ENCODE peak calls at places on chromosome 6, in five cellular contexts. G is A549, C is GM12878, J is K562, I is HepG2. H is an unnamed sample.

GRCh38 chr6:112305795-112306194 is 41.3 kb upstream of the RFPL4B start:
- DNase-seq in G (no peak), C (no peak), J (no peak), I (no peak), H (no peak)

GRCh38 chr6:135030056-135030473 is 24.6 kb downstream of the HBS1L start:
- DNase-seq in G (no peak), C (peak), J (no peak), I (no peak), H (no peak)

GRCh38 chr6:123321020-123321419 is 315.7 kb downstream of the TRDN start:
- DNase-seq in G (no peak), C (no peak), J (no peak), I (no peak), H (no peak)

GRCh38 chr6:134550604-134551003 is 232.7 kb upstream of the SGK1 start:
- DNase-seq in G (peak), C (no peak), J (no peak), I (no peak), H (no peak)

GRCh38 chr6:105087571-105088211 is 92.1 kb downstream of the POPDC3 start:
- DNase-seq in G (peak), C (peak), J (peak), I (peak), H (no peak)

GRCh38 chr6:45697605-45698004 is 318.1 kb downstream of the CLIC5 start:
- DNase-seq in G (no peak), C (no peak), J (no peak), I (no peak), H (no peak)

GRCh38 chr6:52534966-52535390 is 41.9 kb downstream of the TRAM2 start:
- DNase-seq in G (no peak), C (peak), J (no peak), I (no peak), H (no peak)

GRCh38 chr6:134720353-134721094 is 229.4 kb downstream of the ALDH8A1 start:
- DNase-seq in G (no peak), C (no peak), J (no peak), I (no peak), H (no peak)

GRCh38 chr6:71194730-71195129 is 93.9 kb upstream of the OGFRL1 start:
- DNase-seq in G (peak), C (no peak), J (no peak), I (no peak), H (no peak)

GRCh38 chr6:68229566-68229965 is 405.5 kb upstream of the ADGRB3 start:
- DNase-seq in G (no peak), C (no peak), J (no peak), I (no peak), H (no peak)

GRCh38 chr6:140623498-140623897 is 1249.0 kb upstream of the CITED2 start:
- DNase-seq in G (no peak), C (no peak), J (no peak), I (no peak), H (no peak)

GRCh38 chr6:113651120-113651519 is 206.0 kb upstream of the MARCKS start:
- DNase-seq in G (no peak), C (no peak), J (no peak), I (no peak), H (no peak)

GRCh38 chr6:97136644-97137358 is 146.2 kb downstream of the MMS22L start:
- DNase-seq in G (no peak), C (peak), J (no peak), I (no peak), H (no peak)

GRCh38 chr6:166635146-166635545 is 8.1 kb upstream of the RPS6KA2 start:
- DNase-seq in G (no peak), C (no peak), J (no peak), I (no peak), H (no peak)

GRCh38 chr6:123962508-123962907 is 158.8 kb downstream of the NKAIN2 start:
- DNase-seq in G (no peak), C (no peak), J (no peak), I (peak), H (no peak)

GRCh38 chr6:111588366-111588765 is 17.3 kb downstream of the TRAF3IP2 start:
- DNase-seq in G (no peak), C (no peak), J (no peak), I (no peak), H (no peak)

GRCh38 chr6:16486661-16487060 is 248.3 kb downstream of the GMPR start:
- DNase-seq in G (no peak), C (no peak), J (no peak), I (no peak), H (no peak)

GRCh38 chr6:44742828-44743372 is 355.4 kb downstream of the CDC5L start:
- DNase-seq in G (no peak), C (no peak), J (no peak), I (no peak), H (no peak)

GRCh38 chr6:27468334-27468733 is 4.6 kb downstream of the ZNF184 start:
- DNase-seq in G (no peak), C (no peak), J (no peak), I (no peak), H (no peak)

GRCh38 chr6:56387621-56388413 is 140.4 kb upstream of the COL21A1 start:
- DNase-seq in G (no peak), C (no peak), J (no peak), I (peak), H (no peak)

GRCh38 chr6:154942770-154943169 is 52.3 kb upstream of the TIAM2 start:
- DNase-seq in G (no peak), C (no peak), J (no peak), I (no peak), H (no peak)

DNA sequence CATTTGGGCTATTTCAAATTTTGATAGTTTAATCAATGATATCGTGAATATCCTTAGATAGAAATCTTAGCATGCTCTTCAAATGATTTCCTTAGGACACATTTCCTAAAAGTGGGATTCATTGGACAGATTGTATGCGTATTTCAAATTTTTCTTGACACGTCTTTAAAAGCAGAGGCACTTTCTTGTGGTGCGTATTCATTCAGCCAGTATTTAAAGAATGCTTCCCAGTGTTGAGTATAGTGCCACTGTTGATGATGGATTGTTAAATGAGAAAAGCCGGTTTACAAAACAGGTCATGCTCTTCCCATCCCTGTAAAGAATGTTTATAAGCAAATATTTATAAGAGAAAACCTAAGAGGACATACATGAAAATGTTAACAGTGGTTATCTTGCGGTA is 15.1 kb upstream of the NOL7 start:
- DNase-seq in G (no peak), C (no peak), J (no peak), I (no peak), H (no peak)
- TF ChIP-seq KDM1A in G (no peak), C (no peak), J (no peak), I (no peak), H (no peak)

GRCh38 chr6:109322825-109323580 is 59.3 kb downstream of the CD164 start:
- DNase-seq in G (no peak), C (no peak), J (no peak), I (no peak), H (no peak)
- TF ChIP-seq KDM1A in G (no peak), C (no peak), J (no peak), I (no peak), H (no peak)

DNA sequence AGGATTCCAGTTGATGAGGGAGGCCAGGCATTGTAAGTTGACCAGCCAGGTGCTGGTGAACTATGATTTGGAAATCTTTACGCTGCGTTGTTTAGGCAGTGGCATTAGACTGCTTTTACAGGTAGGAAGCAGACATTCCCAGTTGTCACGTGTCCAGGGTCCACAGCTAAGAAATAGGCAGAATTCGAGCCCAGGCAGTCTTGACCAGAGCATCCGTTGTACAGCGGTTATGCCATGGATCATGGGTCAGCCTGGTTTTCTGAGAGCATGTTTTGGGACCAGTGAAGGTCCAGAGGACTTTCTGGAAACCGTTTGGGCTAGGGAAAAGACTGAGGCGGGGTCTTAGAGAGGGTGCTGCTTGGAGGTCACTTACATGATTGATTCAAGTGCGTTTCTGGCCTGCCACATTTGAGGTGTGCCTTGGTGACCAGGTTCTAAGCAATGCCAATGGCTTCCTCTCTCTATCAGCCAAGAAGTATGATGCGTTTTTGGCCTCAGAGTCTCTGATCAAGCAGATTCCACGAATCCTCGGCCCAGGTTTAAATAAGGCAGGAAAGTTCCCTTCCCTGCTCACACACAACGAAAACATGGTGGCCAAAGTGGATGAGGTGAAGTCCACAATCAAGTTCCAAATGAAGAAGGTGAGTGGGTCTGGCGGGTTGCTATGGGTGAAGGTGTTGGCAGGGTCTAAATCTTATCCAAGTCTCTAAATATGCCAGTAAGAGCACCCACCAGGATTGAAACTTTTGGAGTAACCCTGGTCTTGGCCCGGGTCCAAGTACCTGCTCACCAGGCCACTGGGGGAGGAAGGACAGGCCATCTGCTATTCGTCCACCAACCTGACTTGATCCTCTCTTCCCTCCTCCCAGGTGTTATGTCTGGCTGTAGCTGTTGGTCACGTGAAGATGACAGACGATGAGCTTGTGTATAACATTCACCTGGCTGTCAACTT is 1.8 kb downstream of the RPL10A start:
- DNase-seq in G (no peak), C (no peak), J (peak), I (peak), H (no peak)
- TF ChIP-seq KDM1A in G (no peak), C (no peak), J (no peak), I (no peak), H (no peak)

GRCh38 chr6:81896561-81896960 is 144.1 kb upstream of the TENT5A start:
- DNase-seq in G (no peak), C (no peak), J (no peak), I (no peak), H (no peak)

GRCh38 chr6:81894788-81895221 is 142.3 kb upstream of the TENT5A start:
- DNase-seq in G (no peak), C (no peak), J (no peak), I (peak), H (no peak)

GRCh38 chr6:81897793-81898192 is 145.3 kb upstream of the TENT5A start:
- DNase-seq in G (no peak), C (no peak), J (no peak), I (peak), H (no peak)

GRCh38 chr6:81894286-81894685 is 141.8 kb upstream of the TENT5A start:
- DNase-seq in G (no peak), C (no peak), J (no peak), I (no peak), H (no peak)

GRCh38 chr6:81895511-81896185 is 143.2 kb upstream of the TENT5A start:
- DNase-seq in G (no peak), C (no peak), J (no peak), I (peak), H (no peak)
- TF ChIP-seq KDM1A in G (no peak), C (no peak), J (no peak), I (no peak), H (no peak)

GRCh38 chr6:164928366-164929154 is 380.8 kb downstream of the C6orf118 start:
- DNase-seq in G (no peak), C (no peak), J (no peak), I (no peak), H (no peak)

GRCh38 chr6:164928041-164928321 is 381.4 kb downstream of the C6orf118 start:
- DNase-seq in G (no peak), C (no peak), J (no peak), I (no peak), H (no peak)

GRCh38 chr6:164925681-164926530 is 383.5 kb downstream of the C6orf118 start:
- DNase-seq in G (no peak), C (no peak), J (no peak), I (no peak), H (no peak)

GRCh38 chr6:164926686-164927085 is 382.7 kb downstream of the C6orf118 start:
- DNase-seq in G (no peak), C (no peak), J (no peak), I (no peak), H (no peak)

DNA sequence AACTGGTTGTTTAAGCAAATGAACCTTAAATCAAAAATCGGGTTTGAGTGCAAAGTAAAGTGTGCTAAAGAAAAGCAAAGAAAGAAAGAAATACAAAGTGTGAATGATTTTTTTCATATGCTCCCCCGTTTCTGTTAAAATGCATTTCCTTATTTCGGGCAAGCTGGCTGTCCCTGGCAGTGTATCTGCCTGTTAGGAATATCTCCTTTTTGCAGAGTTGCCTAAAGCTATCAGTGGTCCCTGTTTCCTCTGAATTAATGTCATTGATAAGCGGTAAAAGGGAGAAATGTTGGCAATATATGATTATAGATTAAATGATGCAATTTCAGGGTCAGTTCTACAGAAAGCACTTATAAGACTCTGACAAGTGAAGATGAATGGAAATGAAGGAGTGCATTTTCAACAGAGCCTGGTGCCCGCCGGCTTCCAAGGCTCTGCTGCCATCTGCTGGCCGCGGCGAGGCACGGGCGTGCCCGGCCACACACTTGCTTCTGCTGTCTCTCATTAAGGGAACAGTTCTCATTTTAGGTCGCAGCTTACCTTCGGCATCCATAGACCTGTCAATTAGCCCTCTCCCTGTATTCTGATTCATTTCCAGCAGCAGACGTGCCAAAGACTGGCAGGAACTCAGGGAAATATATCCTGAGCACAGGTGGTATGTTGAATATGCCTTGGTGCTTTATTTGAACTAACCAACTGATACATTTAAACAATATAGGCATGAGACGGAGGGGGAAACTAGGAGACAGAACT is 381.9 kb downstream of the C6orf118 start:
- DNase-seq in G (peak), C (no peak), J (peak), I (peak), H (peak)
- TF ChIP-seq KDM1A in G (no peak), C (no peak), J (no peak), I (no peak), H (no peak)

GRCh38 chr6:1708141-1708540 is 98.4 kb downstream of the FOXC1 start:
- DNase-seq in G (no peak), C (no peak), J (no peak), I (no peak), H (no peak)
- TF ChIP-seq KDM1A in G (no peak), C (no peak), J (no peak), I (no peak), H (no peak)

GRCh38 chr6:160080097-160080496 is 41.5 kb upstream of the SLC22A1 start:
- DNase-seq in G (no peak), C (no peak), J (no peak), I (no peak), H (no peak)
- TF ChIP-seq KDM1A in G (no peak), C (no peak), J (no peak), I (no peak), H (no peak)

DNA sequence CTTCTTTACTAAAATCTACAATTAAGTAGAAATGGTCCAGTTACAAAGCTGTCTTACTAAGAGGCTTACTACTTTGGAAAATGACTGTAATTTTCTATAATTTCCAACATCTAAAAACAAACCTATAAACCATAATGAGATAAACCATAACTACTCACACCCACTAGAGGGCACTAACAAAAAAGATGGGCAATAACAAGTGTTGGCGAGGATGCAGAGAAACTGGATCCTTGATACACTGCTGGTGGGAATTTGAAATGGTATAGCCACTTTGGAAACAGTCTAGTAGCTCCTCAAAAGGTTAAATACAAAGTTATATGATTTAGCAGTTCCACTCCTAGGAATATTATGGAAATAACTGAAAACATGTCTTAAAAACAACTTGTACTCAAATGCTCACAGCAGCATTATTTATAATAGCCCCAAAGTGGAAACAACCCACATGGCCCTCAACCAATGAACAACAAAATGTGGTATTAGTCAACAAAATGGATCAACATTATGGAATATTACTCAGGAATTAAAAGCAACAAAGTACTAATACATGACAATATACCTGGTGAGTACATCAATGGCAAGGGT is 50.6 kb downstream of the GJA10 start:
- DNase-seq in G (no peak), C (no peak), J (peak), I (peak), H (no peak)
- TF ChIP-seq KDM1A in G (no peak), C (no peak), J (no peak), I (no peak), H (no peak)

DNA sequence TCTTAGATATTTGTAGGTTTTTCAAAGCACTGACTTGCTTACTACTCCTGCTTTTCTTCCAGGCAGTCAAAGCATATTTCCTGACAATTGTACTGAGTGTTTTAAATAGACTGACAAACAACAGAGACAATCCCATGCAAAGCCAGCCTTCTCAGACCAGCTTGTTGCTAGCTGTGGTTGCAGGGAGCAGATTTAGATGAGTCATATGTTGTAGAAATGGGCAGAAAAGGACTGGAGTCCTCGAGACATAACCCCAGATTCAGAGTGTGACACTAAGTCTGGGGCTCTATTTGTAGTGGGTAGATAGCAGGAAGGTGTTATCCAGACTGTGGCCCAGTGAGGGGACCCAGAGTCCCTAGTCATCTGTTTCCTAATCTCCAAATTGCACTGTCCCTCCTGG is 107.1 kb upstream of the TAB2 start:
- DNase-seq in G (no peak), C (no peak), J (no peak), I (no peak), H (no peak)
- TF ChIP-seq KDM1A in G (no peak), C (no peak), J (no peak), I (no peak), H (no peak)

H was measured in H1.